ENCODE peak calls at places on chromosomes 5 and 9, in four cellular contexts. One of them, this sample, is unnamed.

GRCh38 chr5:147072591-147072990 is 162.2 kb upstream of the STK32A start:
- DNase-seq in mesendoderm: no peak
- DNase-seq in IMR-90: no peak
- DNase-seq in H1: no peak
- DNase-seq in this sample: no peak

GRCh38 chr5:126854526-126855110 is 77.7 kb downstream of the LMNB1 start:
- DNase-seq in mesendoderm: no peak
- DNase-seq in IMR-90: no peak
- DNase-seq in H1: peak
- DNase-seq in this sample: no peak

GRCh38 chr5:89292461-89292860 is 409.5 kb upstream of the MEF2C start:
- DNase-seq in mesendoderm: no peak
- DNase-seq in H1: no peak
- DNase-seq in IMR-90: no peak
- DNase-seq in this sample: no peak

GRCh38 chr5:1946776-1947175 is 64.1 kb upstream of the IRX4 start:
- DNase-seq in mesendoderm: no peak
- DNase-seq in H1: no peak
- DNase-seq in IMR-90: no peak
- DNase-seq in this sample: no peak

GRCh38 chr9:85569988-85570387 is 171.8 kb downstream of the AGTPBP1 start:
- DNase-seq in mesendoderm: no peak
- DNase-seq in IMR-90: peak
- DNase-seq in H1: no peak
- DNase-seq in this sample: no peak

GRCh38 chr9:87610200-87611155 is 112.8 kb downstream of the DAPK1 start:
- DNase-seq in IMR-90: peak
- DNase-seq in H1: no peak
- DNase-seq in mesendoderm: peak
- DNase-seq in this sample: no peak

GRCh38 chr5:57696005-57696755 is 213.6 kb upstream of the ACTBL2 start:
- DNase-seq in H1: no peak
- DNase-seq in IMR-90: no peak
- DNase-seq in mesendoderm: no peak
- DNase-seq in this sample: no peak

GRCh38 chr5:133828727-133829126 is 139.7 kb downstream of the C5orf15 start:
- DNase-seq in H1: no peak
- DNase-seq in IMR-90: no peak
- DNase-seq in mesendoderm: no peak
- DNase-seq in this sample: no peak

GRCh38 chr5:17219006-17219422 is 1.6 kb downstream of the BASP1 start:
- DNase-seq in IMR-90: no peak
- DNase-seq in H1: peak
- DNase-seq in mesendoderm: peak
- DNase-seq in this sample: peak

GRCh38 chr5:171785517-171785916 is at the start of gene SMIM23:
- DNase-seq in H1: no peak
- DNase-seq in mesendoderm: no peak
- DNase-seq in IMR-90: no peak
- DNase-seq in this sample: no peak

GRCh38 chr9:93893899-93894690 is 61.1 kb downstream of the BARX1 start:
- DNase-seq in H1: peak
- DNase-seq in mesendoderm: no peak
- DNase-seq in IMR-90: no peak
- DNase-seq in this sample: peak

GRCh38 chr9:131100445-131100844 is 4.1 kb downstream of the AIF1L start:
- DNase-seq in IMR-90: no peak
- DNase-seq in H1: no peak
- DNase-seq in mesendoderm: peak
- DNase-seq in this sample: no peak

GRCh38 chr9:105967798-105968197 is 273.5 kb downstream of the TMEM38B start:
- DNase-seq in H1: no peak
- DNase-seq in IMR-90: no peak
- DNase-seq in mesendoderm: no peak
- DNase-seq in this sample: no peak

GRCh38 chr9:94918038-94918753 is 191.7 kb downstream of the AOPEP start:
- DNase-seq in IMR-90: no peak
- DNase-seq in mesendoderm: no peak
- DNase-seq in H1: no peak
- DNase-seq in this sample: peak

GRCh38 chr5:16935271-16936149 is 578 bp downstream of the MYO10 start:
- DNase-seq in mesendoderm: peak
- DNase-seq in H1: peak
- DNase-seq in IMR-90: no peak
- DNase-seq in this sample: peak

GRCh38 chr9:130912932-130913598 is 16.5 kb upstream of the QRFP start:
- DNase-seq in H1: no peak
- DNase-seq in mesendoderm: no peak
- DNase-seq in IMR-90: peak
- DNase-seq in this sample: no peak

GRCh38 chr5:140587495-140587894 is 22.9 kb downstream of the SLC35A4 start:
- DNase-seq in H1: no peak
- DNase-seq in IMR-90: no peak
- DNase-seq in mesendoderm: no peak
- DNase-seq in this sample: no peak

GRCh38 chr9:27572566-27572917 is 739 bp downstream of the C9orf72 start:
- DNase-seq in mesendoderm: peak
- DNase-seq in H1: no peak
- DNase-seq in IMR-90: no peak
- DNase-seq in this sample: no peak

GRCh38 chr9:89564257-89564878 is 40.4 kb upstream of the GADD45G start:
- DNase-seq in mesendoderm: peak
- DNase-seq in IMR-90: no peak
- DNase-seq in H1: peak
- DNase-seq in this sample: peak

GRCh38 chr9:5851445-5851844 is 18.5 kb upstream of the ERMP1 start:
- DNase-seq in mesendoderm: no peak
- DNase-seq in H1: no peak
- DNase-seq in IMR-90: peak
- DNase-seq in this sample: no peak

GRCh38 chr5:39443911-39444310 is 19.1 kb upstream of the DAB2 start:
- DNase-seq in IMR-90: no peak
- DNase-seq in mesendoderm: no peak
- DNase-seq in H1: no peak
- DNase-seq in this sample: no peak

GRCh38 chr5:39439582-39439981 is 14.8 kb upstream of the DAB2 start:
- DNase-seq in mesendoderm: no peak
- DNase-seq in H1: no peak
- DNase-seq in IMR-90: no peak
- DNase-seq in this sample: no peak

GRCh38 chr5:39437469-39437868 is 12.7 kb upstream of the DAB2 start:
- DNase-seq in IMR-90: no peak
- DNase-seq in H1: no peak
- DNase-seq in mesendoderm: peak
- DNase-seq in this sample: no peak

GRCh38 chr5:39440964-39441363 is 16.2 kb upstream of the DAB2 start:
- DNase-seq in H1: no peak
- DNase-seq in IMR-90: no peak
- DNase-seq in mesendoderm: no peak
- DNase-seq in this sample: no peak

GRCh38 chr5:39441838-39442237 is 17.1 kb upstream of the DAB2 start:
- DNase-seq in mesendoderm: no peak
- DNase-seq in H1: no peak
- DNase-seq in IMR-90: no peak
- DNase-seq in this sample: no peak
- H2BK5ac ChIP-seq in mesendoderm: no peak
- H2BK5ac ChIP-seq in H1: no peak
- H2BK5ac ChIP-seq in IMR-90: no peak
- H2BK5ac ChIP-seq in this sample: no peak

DNA sequence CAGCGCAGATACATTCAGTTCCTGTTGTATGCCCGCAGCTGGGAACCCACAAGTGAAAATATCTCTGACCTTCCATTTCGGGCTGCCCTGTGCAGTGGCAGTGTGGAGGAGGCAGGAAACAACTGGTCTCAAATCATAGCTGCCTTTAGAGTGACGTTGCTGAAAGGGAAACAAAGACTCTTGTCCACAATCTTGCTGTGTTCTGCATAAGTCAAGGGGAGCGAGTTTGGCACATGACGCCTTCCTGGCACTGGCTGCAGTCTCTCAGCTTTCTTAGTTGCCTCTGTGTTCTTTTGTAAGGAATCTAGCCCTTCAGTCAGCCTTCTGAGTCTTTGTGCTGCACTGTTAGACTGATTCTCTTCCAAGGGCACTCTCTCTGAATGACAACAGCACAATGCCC is 24.0 kb downstream of the ADAMTS16 start:
- DNase-seq in H1: no peak
- DNase-seq in mesendoderm: no peak
- DNase-seq in IMR-90: no peak
- DNase-seq in this sample: no peak
- H4K5ac ChIP-seq in H1: no peak
- H4K5ac ChIP-seq in mesendoderm: no peak
- H4K5ac ChIP-seq in IMR-90: no peak
- H4K5ac ChIP-seq in this sample: no peak

GRCh38 chr9:121811140-121811539 is 159.7 kb downstream of the DAB2IP start:
- DNase-seq in IMR-90: no peak
- DNase-seq in mesendoderm: no peak
- DNase-seq in H1: no peak
- DNase-seq in this sample: no peak

GRCh38 chr9:121808781-121809180 is 157.3 kb downstream of the DAB2IP start:
- DNase-seq in H1: no peak
- DNase-seq in IMR-90: no peak
- DNase-seq in mesendoderm: no peak
- DNase-seq in this sample: no peak

GRCh38 chr9:121807918-121808278 is 156.5 kb downstream of the DAB2IP start:
- DNase-seq in H1: no peak
- DNase-seq in IMR-90: no peak
- DNase-seq in mesendoderm: no peak
- DNase-seq in this sample: no peak

GRCh38 chr9:121810489-121810888 is 159.1 kb downstream of the DAB2IP start:
- DNase-seq in H1: no peak
- DNase-seq in mesendoderm: no peak
- DNase-seq in IMR-90: no peak
- DNase-seq in this sample: no peak

GRCh38 chr9:121809356-121810050 is 158.1 kb downstream of the DAB2IP start:
- DNase-seq in IMR-90: no peak
- DNase-seq in mesendoderm: no peak
- DNase-seq in H1: no peak
- DNase-seq in this sample: no peak
- H2AK5ac ChIP-seq in IMR-90: no peak
- H2AK5ac ChIP-seq in mesendoderm: no peak
- H2AK5ac ChIP-seq in H1: no peak
- H2AK5ac ChIP-seq in this sample: no peak

DNA sequence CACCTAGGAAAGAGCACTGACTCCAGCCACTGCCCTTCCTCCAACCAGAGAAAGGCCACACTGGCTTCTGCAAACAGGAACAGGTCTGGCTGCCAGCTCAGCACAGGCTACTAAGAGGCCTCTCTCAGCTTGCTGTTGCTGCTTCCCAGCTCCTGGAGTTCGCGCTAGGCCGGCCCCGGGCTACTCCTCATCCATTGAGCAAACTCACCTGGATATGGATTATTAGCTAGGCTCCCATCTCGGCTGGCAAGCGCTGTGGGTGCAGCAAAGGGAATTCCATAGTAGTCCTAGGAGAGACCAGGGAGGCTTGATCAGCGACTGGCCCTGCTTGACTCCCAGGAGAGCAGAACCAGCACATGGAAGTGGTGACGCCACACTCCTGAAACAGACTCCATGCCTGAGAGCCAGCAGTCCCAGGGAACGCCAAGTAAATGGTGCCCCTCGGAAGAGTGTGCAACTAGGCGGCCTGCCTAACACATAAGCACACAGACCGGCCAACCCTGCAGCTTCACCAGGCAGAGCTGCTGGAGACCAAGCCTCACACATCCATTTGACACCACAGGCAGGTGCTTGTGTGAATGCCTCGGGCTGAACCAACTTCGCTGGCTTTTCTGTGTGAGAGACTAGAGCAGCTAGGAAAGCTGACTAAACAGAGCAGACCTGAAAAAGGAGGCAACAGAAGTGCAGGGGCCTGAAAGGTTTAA is 107.2 kb downstream of the UBE2R2 start:
- DNase-seq in H1: no peak
- DNase-seq in mesendoderm: no peak
- DNase-seq in IMR-90: no peak
- DNase-seq in this sample: no peak
- H2BK5ac ChIP-seq in H1: no peak
- H2BK5ac ChIP-seq in mesendoderm: no peak
- H2BK5ac ChIP-seq in IMR-90: no peak
- H2BK5ac ChIP-seq in this sample: no peak

DNA sequence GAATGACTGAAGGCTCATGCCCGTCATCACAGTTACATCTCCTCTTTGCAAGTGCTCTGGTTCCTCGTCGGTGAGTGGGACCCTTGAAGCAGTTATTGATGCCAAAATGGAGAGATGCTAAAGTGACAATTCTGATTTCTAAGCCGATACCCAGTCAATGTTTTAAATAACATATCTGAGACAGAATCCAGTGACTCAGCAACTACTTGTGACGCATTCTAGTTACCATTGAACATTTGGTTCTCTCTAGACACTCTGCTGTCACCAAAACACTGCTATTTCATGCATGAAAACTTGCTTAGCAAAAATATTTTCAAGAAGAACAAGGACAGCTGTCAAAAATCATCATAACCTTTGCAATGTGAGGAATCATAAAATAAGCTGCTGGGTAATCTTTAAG is 412.6 kb downstream of the CTNND2 start:
- DNase-seq in mesendoderm: no peak
- DNase-seq in H1: no peak
- DNase-seq in IMR-90: no peak
- DNase-seq in this sample: no peak
- H4K5ac ChIP-seq in mesendoderm: no peak
- H4K5ac ChIP-seq in H1: no peak
- H4K5ac ChIP-seq in IMR-90: no peak
- H4K5ac ChIP-seq in this sample: no peak

GRCh38 chr9:137371966-137372651 is 50.9 kb downstream of the EXD3 start:
- DNase-seq in IMR-90: no peak
- DNase-seq in mesendoderm: no peak
- DNase-seq in H1: peak
- DNase-seq in this sample: peak

GRCh38 chr9:137372693-137373610 is 50.0 kb downstream of the EXD3 start:
- DNase-seq in IMR-90: no peak
- DNase-seq in H1: peak
- DNase-seq in mesendoderm: no peak
- DNase-seq in this sample: peak

GRCh38 chr9:137369911-137370630 is 52.9 kb downstream of the EXD3 start:
- DNase-seq in IMR-90: no peak
- DNase-seq in H1: peak
- DNase-seq in mesendoderm: no peak
- DNase-seq in this sample: no peak

GRCh38 chr9:137370865-137371520 is 52.0 kb downstream of the EXD3 start:
- DNase-seq in H1: peak
- DNase-seq in mesendoderm: no peak
- DNase-seq in IMR-90: no peak
- DNase-seq in this sample: peak

DNA sequence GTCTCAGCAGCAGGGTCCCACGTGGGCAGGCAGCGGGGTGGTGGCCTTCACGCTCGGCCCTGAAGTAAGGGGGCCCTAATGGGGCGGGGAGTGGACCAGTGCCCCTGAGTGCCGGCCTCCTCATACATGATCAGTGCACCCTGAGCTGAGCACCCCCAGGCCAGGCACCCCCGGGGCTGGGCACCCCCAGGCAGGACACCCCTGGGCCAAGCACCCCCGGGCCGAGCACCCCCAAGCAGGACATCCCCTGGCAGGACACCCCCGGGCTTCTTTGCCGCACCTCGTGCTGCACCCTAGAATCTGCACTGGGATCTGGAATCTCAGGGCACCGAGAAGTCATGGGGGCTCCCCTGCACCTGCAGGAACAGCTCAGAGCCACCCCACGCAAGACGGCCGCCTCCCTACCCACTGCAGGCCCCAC is 51.4 kb downstream of the EXD3 start:
- DNase-seq in mesendoderm: no peak
- DNase-seq in IMR-90: no peak
- DNase-seq in H1: no peak
- DNase-seq in this sample: no peak
- H2AK5ac ChIP-seq in mesendoderm: no peak
- H2AK5ac ChIP-seq in IMR-90: no peak
- H2AK5ac ChIP-seq in H1: no peak
- H2AK5ac ChIP-seq in this sample: no peak

This sample was measured in H9.